ENCODE peak calls at places on chromosomes 1 and 21, in seven cellular contexts. N, X, K, O, R, P and E are unnamed samples.
A peak's percentile ranks its signal among the peaks of the same experiment; 100 is the strongest.

GRCh38 chr1:8966606-8967005 is 20.9 kb downstream of the CA6 start:
- DNase-seq in O (no peak), X (no peak), K (no peak), P (no peak), R (no peak), N (no peak), E (no peak)

GRCh38 chr1:166808959-166809358 is 30.3 kb upstream of the POGK start:
- DNase-seq in P (no peak), R (no peak), K (no peak), N (no peak), O (no peak), X (no peak), E (no peak)

GRCh38 chr1:25774921-25775774 is 24.8 kb upstream of the SELENON start:
- DNase-seq in O (peak; percentile 96), X (no peak), P (no peak), R (no peak), K (no peak), N (peak; percentile 83), E (peak; percentile 84)

GRCh38 chr1:214445846-214446614 is 105.4 kb downstream of the PTPN14 start:
- DNase-seq in O (no peak), K (peak; percentile 13), P (peak; percentile 51), R (no peak), X (no peak), N (no peak), E (no peak)

GRCh38 chr1:18232052-18232451 is 124.5 kb downstream of the IGSF21 start:
- DNase-seq in P (no peak), K (no peak), N (no peak), R (no peak), O (no peak), X (no peak), E (no peak)

GRCh38 chr1:165439287-165439686 is 5.6 kb downstream of the RXRG start:
- DNase-seq in N (no peak), X (no peak), P (no peak), R (no peak), O (no peak), K (no peak), E (no peak)

GRCh38 chr1:30770150-30770549 is 12.6 kb upstream of the LAPTM5 start:
- DNase-seq in O (no peak), X (no peak), N (no peak), R (peak; percentile 21), K (no peak), P (no peak), E (no peak)

GRCh38 chr21:15446193-15446592 is 283.6 kb upstream of the USP25 start:
- DNase-seq in O (no peak), N (no peak), P (no peak), R (no peak), X (no peak), K (peak; percentile 77), E (no peak)

GRCh38 chr1:218315638-218316037 is 29.5 kb upstream of the TGFB2 start:
- DNase-seq in K (no peak), R (no peak), X (no peak), N (no peak), O (no peak), P (no peak), E (no peak)

GRCh38 chr21:45142469-45142868 is 68.1 kb downstream of the ADARB1 start:
- DNase-seq in N (no peak), X (no peak), K (no peak), P (no peak), R (no peak), O (no peak), E (no peak)

GRCh38 chr1:243638186-243638585 is 211.9 kb downstream of the AKT3 start:
- DNase-seq in P (no peak), N (no peak), K (no peak), O (no peak), R (no peak), X (no peak), E (no peak)